ENCODE peak calls at places on chromosome 22, in six cellular contexts. C, G, T, M, K and Y are unnamed samples.

GRCh38 chr22:27670701-27671412 is 130.7 kb downstream of the MN1 start:
- DNase-seq in C (peak), G (no peak), T (no peak), M (no peak), K (no peak), Y (no peak)

GRCh38 chr22:33325232-33326004 is 267.2 kb upstream of the SYN3 start:
- DNase-seq in C (no peak), G (peak), T (no peak), M (no peak), K (peak), Y (no peak)

GRCh38 chr22:25196326-25196725 is 3.3 kb upstream of the CRYBB3 start:
- DNase-seq in C (no peak), G (no peak), T (no peak), M (no peak), K (no peak), Y (no peak)

GRCh38 chr22:34111210-34111824 is 191.0 kb upstream of the LARGE1 start:
- DNase-seq in C (peak), G (peak), T (peak), M (no peak), K (peak), Y (no peak)

GRCh38 chr22:29268511-29269229 is 602 bp downstream of the EWSR1 start:
- DNase-seq in C (peak), G (peak), T (peak), M (no peak), K (no peak), Y (no peak)

GRCh38 chr22:36298118-36298517 is 45.2 kb downstream of the APOL1 start:
- DNase-seq in C (no peak), G (no peak), T (no peak), M (no peak), K (no peak), Y (no peak)

GRCh38 chr22:41458161-41458728 is 10.2 kb downstream of the PHF5A start:
- DNase-seq in C (no peak), G (no peak), T (no peak), M (no peak), K (no peak), Y (no peak)

GRCh38 chr22:43185860-43186261 is 1.1 kb downstream of the TTLL12 start:
- DNase-seq in C (peak), G (peak), T (peak), M (no peak), K (peak), Y (no peak)

GRCh38 chr22:19932367-19933206 is 9.0 kb upstream of the COMT start:
- DNase-seq in C (no peak), G (peak), T (no peak), M (no peak), K (no peak), Y (no peak)